ENCODE peak calls at places on chromosomes 3 and 15, in five cellular contexts. One of them, this sample, is unnamed.

GRCh38 chr3:85427467-85427866 is 468.7 kb downstream of the CADM2 start:
- DNase-seq in H54: no peak
- DNase-seq in colonic mucosa: no peak
- DNase-seq in psoas muscle: no peak
- DNase-seq in putamen: no peak
- DNase-seq in this sample: no peak

GRCh38 chr3:31550452-31551251 is 17.9 kb downstream of the STT3B start:
- DNase-seq in H54: no peak
- DNase-seq in colonic mucosa: no peak
- DNase-seq in psoas muscle: no peak
- DNase-seq in putamen: no peak
- DNase-seq in this sample: no peak

GRCh38 chr3:178719036-178719635 is 182.9 kb downstream of the KCNMB2 start:
- DNase-seq in H54: no peak
- DNase-seq in colonic mucosa: peak; percentile 21
- DNase-seq in psoas muscle: no peak
- DNase-seq in putamen: no peak
- DNase-seq in this sample: no peak

GRCh38 chr3:187759601-187760000 is 14.3 kb upstream of the BCL6 start:
- DNase-seq in H54: no peak
- DNase-seq in colonic mucosa: no peak
- DNase-seq in psoas muscle: no peak
- DNase-seq in putamen: no peak
- DNase-seq in this sample: no peak

GRCh38 chr15:100043732-100044131 is 298.0 kb downstream of the ADAMTS17 start:
- DNase-seq in H54: no peak
- DNase-seq in colonic mucosa: no peak
- DNase-seq in psoas muscle: no peak
- DNase-seq in putamen: no peak
- DNase-seq in this sample: no peak

GRCh38 chr15:57427367-57427821 is 51.1 kb downstream of the CGNL1 start:
- DNase-seq in H54: peak; percentile 32
- DNase-seq in colonic mucosa: peak; percentile 75
- DNase-seq in psoas muscle: peak; percentile 66
- DNase-seq in putamen: no peak
- DNase-seq in this sample: peak; percentile 3

GRCh38 chr3:5019411-5020261 is 40.4 kb downstream of the BHLHE40 start:
- DNase-seq in H54: no peak
- DNase-seq in colonic mucosa: peak; percentile 54
- DNase-seq in psoas muscle: no peak
- DNase-seq in putamen: peak; percentile 60
- DNase-seq in this sample: no peak

GRCh38 chr3:101878589-101878988 is 29.3 kb downstream of the NFKBIZ start:
- DNase-seq in H54: no peak
- DNase-seq in colonic mucosa: no peak
- DNase-seq in psoas muscle: no peak
- DNase-seq in putamen: no peak
- DNase-seq in this sample: no peak

GRCh38 chr15:65551183-65551582 is 20.9 kb downstream of the HACD3 start:
- DNase-seq in H54: no peak
- DNase-seq in colonic mucosa: no peak
- DNase-seq in psoas muscle: no peak
- DNase-seq in putamen: no peak
- DNase-seq in this sample: no peak

GRCh38 chr3:114213669-114214541 is 23.5 kb downstream of the ZNF80 start:
- DNase-seq in H54: peak; percentile 23
- DNase-seq in colonic mucosa: no peak
- DNase-seq in psoas muscle: peak; percentile 48
- DNase-seq in putamen: no peak
- DNase-seq in this sample: peak; percentile 10

GRCh38 chr3:124818398-124819150 is 68.6 kb downstream of the ITGB5 start:
- DNase-seq in H54: no peak
- DNase-seq in colonic mucosa: no peak
- DNase-seq in psoas muscle: no peak
- DNase-seq in putamen: no peak
- DNase-seq in this sample: no peak

GRCh38 chr3:54873059-54873695 is 54.7 kb downstream of the LRTM1 start:
- DNase-seq in H54: no peak
- DNase-seq in colonic mucosa: no peak
- DNase-seq in psoas muscle: no peak
- DNase-seq in putamen: no peak
- DNase-seq in this sample: no peak

GRCh38 chr3:193978446-193978845 is 157.5 kb upstream of the HES1 start:
- DNase-seq in H54: no peak
- DNase-seq in colonic mucosa: no peak
- DNase-seq in psoas muscle: no peak
- DNase-seq in putamen: no peak
- DNase-seq in this sample: no peak

GRCh38 chr15:33722005-33722672 is 246.2 kb upstream of the CHRM5 start:
- DNase-seq in H54: no peak
- DNase-seq in colonic mucosa: no peak
- DNase-seq in psoas muscle: no peak
- DNase-seq in putamen: no peak
- DNase-seq in this sample: no peak